ENCODE peak calls at places on chromosomes 3 and 15, in seven cellular contexts. I is NCI-H2029 treated with DMSO at 0.1 percent for 48 hours, O is right cardiac atrium, L is lower lobe of right lung, A is lung microvascular endothelial cell, B is WTC11, N is activated T-cell treated with anti-CD3 and anti-CD28 coated beads for 1 hour. P is an unnamed sample.

GRCh38 chr3:169264711-169265110 is 398.8 kb downstream of the MECOM start:
- DNase-seq in N (no peak), O (peak), B (no peak), A (peak), L (no peak), I (peak), P (peak)

GRCh38 chr15:55969582-55969981 is 23.8 kb downstream of the NEDD4 start:
- DNase-seq in I (no peak), O (no peak), A (no peak), N (no peak), L (no peak), B (no peak), P (no peak)

GRCh38 chr3:38582941-38583645 is 66.4 kb downstream of the SCN5A start:
- DNase-seq in I (no peak), O (no peak), L (peak), B (no peak), N (no peak), A (no peak), P (peak)

GRCh38 chr15:80396094-80396493 is 8.1 kb upstream of the ARNT2 start:
- DNase-seq in I (no peak), N (no peak), B (no peak), L (no peak), O (no peak), A (no peak), P (no peak)

GRCh38 chr3:64266065-64266874 is 41.0 kb upstream of the PRICKLE2 start:
- DNase-seq in O (no peak), L (no peak), B (no peak), A (no peak), I (no peak), N (no peak), P (peak)

GRCh38 chr3:39279745-39280517 is at the start of gene CX3CR1:
- DNase-seq in A (no peak), O (no peak), B (no peak), L (no peak), N (no peak), I (no peak), P (no peak)

GRCh38 chr3:186152889-186153292 is 44.0 kb upstream of the ETV5 start:
- DNase-seq in O (no peak), B (no peak), A (no peak), N (no peak), L (no peak), I (no peak), P (no peak)

GRCh38 chr3:176799675-176800074 is 397.6 kb downstream of the TBL1XR1 start:
- DNase-seq in B (no peak), I (peak), N (no peak), O (no peak), L (no peak), A (no peak), P (no peak)

GRCh38 chr3:158808697-158809096 is 6.8 kb downstream of the MFSD1 start:
- DNase-seq in O (no peak), B (no peak), N (no peak), A (no peak), I (no peak), L (no peak), P (no peak)

GRCh38 chr3:21751891-21752290 is 881 bp upstream of the ZNF385D start:
- DNase-seq in L (no peak), N (no peak), I (no peak), A (no peak), B (no peak), O (no peak), P (no peak)

GRCh38 chr3:146308682-146309081 is 57.8 kb upstream of the PLSCR4 start:
- DNase-seq in O (no peak), L (no peak), N (no peak), A (peak), I (no peak), B (no peak), P (no peak)

GRCh38 chr15:98439523-98439942 is 208.8 kb upstream of the IGF1R start:
- DNase-seq in I (no peak), L (no peak), B (no peak), A (no peak), N (no peak), O (no peak), P (no peak)

GRCh38 chr3:11534011-11534782 is 109.5 kb downstream of the VGLL4 start:
- DNase-seq in I (no peak), N (no peak), B (no peak), O (no peak), L (no peak), A (no peak), P (no peak)